ENCODE peak calls at places on chromosomes 11 and 22, in nine cellular contexts. I is foreskin melanocyte; B is naive thymus-derived CD4-positive, alpha-beta T cell; W is tibial nerve; T is lower leg skin; U is heart right ventricle; D is NCI-H2081; H is activated CD4-positive, alpha-beta T cell treated with anti-CD3 and anti-CD28 coated beads, Interleukin-2, amount 10 ng/mL, durations not matched to agents 7 days and 5 days; E is GM23338. G is an unnamed sample.

GRCh38 chr22:41132555-41132954 is 40.2 kb downstream of the EP300 start:
- DNase-seq in I (no peak), B (no peak), W (no peak), T (no peak), U (no peak), D (no peak), H (no peak), E (no peak), G (no peak)

GRCh38 chr22:26669060-26669481 is 11.7 kb downstream of the MIAT start:
- DNase-seq in I (no peak), B (no peak), W (no peak), T (no peak), U (no peak), D (no peak), H (peak; percentile 29), E (peak; percentile 83), G (peak; percentile 42)

GRCh38 chr11:16763746-16764145 is 25.3 kb downstream of the C11orf58 start:
- DNase-seq in I (no peak), B (no peak), W (no peak), T (no peak), U (no peak), D (no peak), H (no peak), E (no peak), G (no peak)

GRCh38 chr11:63841554-63841953 is 2.6 kb downstream of the MARK2 start:
- DNase-seq in I (peak; percentile 70), B (no peak), W (no peak), T (no peak), U (peak; percentile 29), D (no peak), H (no peak), E (peak; percentile 64), G (peak; percentile 27)

GRCh38 chr11:57530215-57530595 is 349 bp downstream of the TIMM10 start:
- DNase-seq in I (no peak), B (no peak), W (no peak), T (no peak), U (no peak), D (no peak), H (peak; percentile 25), E (no peak), G (peak; percentile 4)

GRCh38 chr11:78560066-78560597 is 14.5 kb downstream of the NARS2 start:
- DNase-seq in I (no peak), B (no peak), W (no peak), T (no peak), U (no peak), D (peak; percentile 30), H (no peak), E (no peak), G (no peak)

GRCh38 chr11:95793111-95793510 is 2.8 kb downstream of the CEP57 start:
- DNase-seq in I (no peak), B (no peak), W (no peak), T (no peak), U (no peak), D (no peak), H (no peak), E (no peak), G (no peak)

GRCh38 chr11:113715273-113715672 is 9.2 kb upstream of the TMPRSS5 start:
- DNase-seq in I (no peak), B (no peak), W (no peak), T (no peak), U (no peak), D (no peak), H (no peak), E (no peak), G (no peak)

GRCh38 chr11:112100457-112100856 is 13.8 kb downstream of the SDHD start:
- DNase-seq in I (no peak), B (no peak), W (no peak), T (no peak), U (no peak), D (no peak), H (no peak), E (no peak), G (no peak)

GRCh38 chr11:1763796-1764661 is at the start of gene CTSD:
- DNase-seq in I (no peak), B (peak; percentile 82), W (peak; percentile 83), T (peak; percentile 97), U (peak; percentile 88), D (peak; percentile 77), H (peak; percentile 88), E (peak; percentile 91), G (peak; percentile 56)

GRCh38 chr11:119006696-119007095 is 8.8 kb downstream of the CENATAC start:
- DNase-seq in I (no peak), B (no peak), W (no peak), T (no peak), U (no peak), D (no peak), H (no peak), E (no peak), G (peak; percentile 19)

GRCh38 chr11:102458531-102458930 is 6.0 kb upstream of the TMEM123 start:
- DNase-seq in I (no peak), B (no peak), W (no peak), T (no peak), U (no peak), D (no peak), H (no peak), E (no peak), G (no peak)

GRCh38 chr11:123438191-123438627 is 8.1 kb downstream of the GRAMD1B start:
- DNase-seq in I (no peak), B (no peak), W (no peak), T (peak; percentile 31), U (no peak), D (no peak), H (no peak), E (peak; percentile 26), G (no peak)

GRCh38 chr22:41933411-41934177 is 7.0 kb upstream of the TNFRSF13C start:
- DNase-seq in I (no peak), B (no peak), W (no peak), T (no peak), U (no peak), D (no peak), H (no peak), E (no peak), G (no peak)

GRCh38 chr11:12134239-12134590 is 23.8 kb downstream of the MICAL2 start:
- DNase-seq in I (no peak), B (no peak), W (no peak), T (no peak), U (no peak), D (no peak), H (peak; percentile 42), E (no peak), G (no peak)

GRCh38 chr22:31789803-31790202 is 36.0 kb downstream of the DEPDC5 start:
- DNase-seq in I (no peak), B (no peak), W (no peak), T (no peak), U (peak; percentile 10), D (no peak), H (no peak), E (no peak), G (no peak)

GRCh38 chr11:125933030-125933813 is 12.6 kb upstream of the VSIG10L2 start:
- DNase-seq in I (no peak), B (no peak), W (no peak), T (peak; percentile 75), U (no peak), D (no peak), H (no peak), E (peak; percentile 59), G (no peak)

GRCh38 chr11:118002010-118002540 is 15.9 kb downstream of the IL10RA start:
- DNase-seq in I (no peak), B (no peak), W (no peak), T (peak; percentile 73), U (no peak), D (no peak), H (peak; percentile 71), E (no peak), G (no peak)

GRCh38 chr22:29093501-29093921 is 20.7 kb downstream of the KREMEN1 start:
- DNase-seq in I (no peak), B (no peak), W (no peak), T (no peak), U (peak; percentile 29), D (no peak), H (no peak), E (no peak), G (no peak)

GRCh38 chr22:23218867-23219251 is 38.5 kb downstream of the BCR start:
- DNase-seq in I (no peak), B (no peak), W (no peak), T (no peak), U (no peak), D (no peak), H (no peak), E (peak; percentile 70), G (peak; percentile 93)

GRCh38 chr11:64226507-64227051 is 505 bp downstream of the NUDT22 start:
- DNase-seq in I (no peak), B (peak; percentile 41), W (no peak), T (peak; percentile 91), U (peak; percentile 60), D (peak; percentile 39), H (peak; percentile 73), E (peak; percentile 64), G (peak; percentile 46)

GRCh38 chr11:35177370-35177769 is 38.4 kb downstream of the CD44 start:
- DNase-seq in I (no peak), B (peak; percentile 78), W (no peak), T (no peak), U (no peak), D (no peak), H (peak; percentile 82), E (no peak), G (no peak)